ENCODE peak calls at places on chromosomes 13 and 19, in eight cellular contexts. S is IMR-90, Y is endothelial cell of umbilical vein, L is PC-3, T is neural progenitor cell, A is mesenchymal stem cell, C is keratinocyte, Z is mammary epithelial cell. F is an unnamed sample.

GRCh38 chr13:36432106-36432544 is at the start of gene CCNA1:
- DNase-seq in S (no peak), Y (no peak), L (peak), T (peak), A (no peak), C (no peak), Z (peak), F (peak)

GRCh38 chr19:13937479-13938360 is 497 bp downstream of the PODNL1 start:
- DNase-seq in S (no peak), Y (no peak), L (no peak), T (peak), A (no peak), C (no peak), Z (no peak), F (no peak)

GRCh38 chr13:104782741-104783140 is 1716.5 kb upstream of the SLC10A2 start:
- DNase-seq in S (no peak), Y (no peak), L (no peak), T (no peak), A (peak), C (no peak), Z (no peak), F (no peak)

GRCh38 chr13:48232420-48233096 is 448 bp upstream of the ITM2B start:
- DNase-seq in S (no peak), Y (peak), L (peak), T (peak), A (no peak), C (no peak), Z (no peak), F (no peak)

GRCh38 chr19:2495130-2495641 is 19.3 kb downstream of the GADD45B start:
- DNase-seq in S (peak), Y (peak), L (peak), T (peak), A (peak), C (no peak), Z (peak), F (peak)

GRCh38 chr13:109256866-109257760 is 529.3 kb downstream of the IRS2 start:
- DNase-seq in S (peak), Y (peak), L (peak), T (no peak), A (peak), C (peak), Z (peak), F (peak)

GRCh38 chr19:17584132-17584531 is 28.7 kb downstream of the COLGALT1 start:
- DNase-seq in S (no peak), Y (no peak), L (no peak), T (no peak), A (no peak), C (no peak), Z (no peak), F (no peak)

GRCh38 chr19:36688058-36688457 is 646 bp downstream of the ZNF567 start:
- DNase-seq in S (no peak), Y (no peak), L (no peak), T (no peak), A (no peak), C (no peak), Z (no peak), F (no peak)

GRCh38 chr13:71625694-71626093 is 241.3 kb downstream of the DACH1 start:
- DNase-seq in S (peak), Y (peak), L (peak), T (no peak), A (peak), C (no peak), Z (no peak), F (peak)

GRCh38 chr19:12692960-12693359 is 3.5 kb downstream of the FBXW9 start:
- DNase-seq in S (no peak), Y (no peak), L (no peak), T (no peak), A (no peak), C (no peak), Z (no peak), F (no peak)

GRCh38 chr13:23567792-23568480 is 2.3 kb upstream of the TNFRSF19 start:
- DNase-seq in S (no peak), Y (no peak), L (peak), T (peak), A (no peak), C (no peak), Z (no peak), F (no peak)

GRCh38 chr13:48230541-48230940 is 2.5 kb upstream of the ITM2B start:
- DNase-seq in S (no peak), Y (no peak), L (no peak), T (no peak), A (no peak), C (no peak), Z (no peak), F (no peak)

GRCh38 chr19:29568036-29568788 is 37.9 kb upstream of the POP4 start:
- DNase-seq in S (no peak), Y (no peak), L (no peak), T (no peak), A (no peak), C (no peak), Z (no peak), F (no peak)

GRCh38 chr13:51832471-51833152 is 12.4 kb downstream of the TMEM272 start:
- DNase-seq in S (peak), Y (peak), L (peak), T (peak), A (peak), C (no peak), Z (no peak), F (peak)

GRCh38 chr13:78786399-78786879 is 127.5 kb upstream of the OBI1 start:
- DNase-seq in S (no peak), Y (no peak), L (no peak), T (no peak), A (no peak), C (no peak), Z (no peak), F (no peak)

GRCh38 chr19:10835754-10836477 is at the start of gene TMED1:
- DNase-seq in S (peak), Y (peak), L (peak), T (peak), A (peak), C (peak), Z (peak), F (peak)

GRCh38 chr19:2246801-2247361 is 2.2 kb upstream of the AMH start:
- DNase-seq in S (peak), Y (no peak), L (peak), T (no peak), A (no peak), C (no peak), Z (no peak), F (peak)

DNA sequence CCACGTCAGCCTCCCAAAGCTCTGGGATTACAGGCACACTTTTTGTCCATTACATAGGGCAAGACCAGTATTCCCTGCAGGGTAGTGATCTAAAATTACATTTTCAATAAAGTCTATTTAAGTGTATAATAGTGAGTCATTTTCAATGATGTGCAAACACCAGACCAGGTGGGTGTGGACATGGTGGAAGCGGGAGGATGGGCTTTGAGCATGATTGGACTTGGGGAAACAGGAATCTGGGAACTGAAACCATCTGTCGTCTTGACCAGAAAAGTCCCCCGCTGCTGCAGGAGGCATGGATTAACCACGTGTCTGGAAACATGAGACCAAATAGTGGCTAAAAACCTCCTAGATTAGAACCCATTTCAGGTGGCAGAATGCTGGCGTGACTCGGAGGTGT is 4.9 kb downstream of the FXYD3 start:
- DNase-seq in S (peak), Y (no peak), L (peak), T (no peak), A (no peak), C (peak), Z (peak), F (peak)
- H3K4me2 ChIP-seq in S (no peak), Y (no peak), L (peak), T (no peak), A (no peak), C (peak), Z (peak), F (no peak)

GRCh38 chr19:16369664-16370576 is 45.3 kb downstream of the KLF2 start:
- DNase-seq in S (no peak), Y (no peak), L (no peak), T (no peak), A (no peak), C (no peak), Z (no peak), F (no peak)

GRCh38 chr19:16372065-16372915 is 47.7 kb downstream of the KLF2 start:
- DNase-seq in S (no peak), Y (no peak), L (no peak), T (no peak), A (no peak), C (no peak), Z (no peak), F (no peak)

GRCh38 chr19:16370671-16371391 is 46.2 kb downstream of the KLF2 start:
- DNase-seq in S (no peak), Y (no peak), L (no peak), T (no peak), A (no peak), C (no peak), Z (no peak), F (no peak)

GRCh38 chr19:16373079-16373478 is 48.5 kb downstream of the KLF2 start:
- DNase-seq in S (no peak), Y (no peak), L (no peak), T (no peak), A (no peak), C (no peak), Z (no peak), F (no peak)

GRCh38 chr19:16371540-16371986 is 46.9 kb downstream of the KLF2 start:
- DNase-seq in S (no peak), Y (no peak), L (no peak), T (no peak), A (no peak), C (no peak), Z (no peak), F (no peak)
- H2AFZ ChIP-seq in S (no peak), Y (no peak), L (no peak), T (no peak), A (no peak), C (no peak), Z (no peak), F (no peak)

GRCh38 chr19:6417713-6418561 is 6.7 kb downstream of the KHSRP start:
- DNase-seq in S (peak), Y (peak), L (peak), T (peak), A (peak), C (no peak), Z (no peak), F (peak)

GRCh38 chr19:6423499-6424189 is 967 bp downstream of the KHSRP start:
- DNase-seq in S (peak), Y (peak), L (peak), T (peak), A (peak), C (no peak), Z (peak), F (peak)

GRCh38 chr19:6418562-6418932 is 6.1 kb downstream of the KHSRP start:
- DNase-seq in S (no peak), Y (no peak), L (no peak), T (no peak), A (no peak), C (no peak), Z (no peak), F (no peak)

GRCh38 chr19:6424190-6424938 is at the start of gene KHSRP:
- DNase-seq in S (no peak), Y (no peak), L (no peak), T (peak), A (peak), C (no peak), Z (no peak), F (no peak)

GRCh38 chr19:6421075-6422014 is 3.3 kb downstream of the KHSRP start:
- DNase-seq in S (no peak), Y (no peak), L (no peak), T (no peak), A (no peak), C (no peak), Z (no peak), F (no peak)
- H3K4me2 ChIP-seq in S (no peak), Y (no peak), L (no peak), T (peak), A (no peak), C (no peak), Z (no peak), F (peak)

GRCh38 chr19:35000338-35000646 is 169 bp downstream of the GRAMD1A start:
- DNase-seq in S (no peak), Y (no peak), L (no peak), T (no peak), A (no peak), C (no peak), Z (no peak), F (no peak)

GRCh38 chr19:34998777-34999497 is 1.2 kb upstream of the GRAMD1A start:
- DNase-seq in S (no peak), Y (no peak), L (no peak), T (no peak), A (no peak), C (no peak), Z (no peak), F (no peak)

GRCh38 chr19:35002037-35002535 is 2.0 kb downstream of the GRAMD1A start:
- DNase-seq in S (no peak), Y (no peak), L (no peak), T (no peak), A (no peak), C (no peak), Z (no peak), F (no peak)

GRCh38 chr19:34999498-35000337 is at the start of gene GRAMD1A:
- DNase-seq in S (peak), Y (peak), L (peak), T (peak), A (peak), C (peak), Z (peak), F (peak)

GRCh38 chr19:35000647-35001501 is 751 bp downstream of the GRAMD1A start:
- DNase-seq in S (peak), Y (peak), L (peak), T (peak), A (peak), C (peak), Z (peak), F (peak)
- H2AFZ ChIP-seq in S (peak), Y (no peak), L (peak), T (no peak), A (peak), C (peak), Z (peak), F (no peak)

DNA sequence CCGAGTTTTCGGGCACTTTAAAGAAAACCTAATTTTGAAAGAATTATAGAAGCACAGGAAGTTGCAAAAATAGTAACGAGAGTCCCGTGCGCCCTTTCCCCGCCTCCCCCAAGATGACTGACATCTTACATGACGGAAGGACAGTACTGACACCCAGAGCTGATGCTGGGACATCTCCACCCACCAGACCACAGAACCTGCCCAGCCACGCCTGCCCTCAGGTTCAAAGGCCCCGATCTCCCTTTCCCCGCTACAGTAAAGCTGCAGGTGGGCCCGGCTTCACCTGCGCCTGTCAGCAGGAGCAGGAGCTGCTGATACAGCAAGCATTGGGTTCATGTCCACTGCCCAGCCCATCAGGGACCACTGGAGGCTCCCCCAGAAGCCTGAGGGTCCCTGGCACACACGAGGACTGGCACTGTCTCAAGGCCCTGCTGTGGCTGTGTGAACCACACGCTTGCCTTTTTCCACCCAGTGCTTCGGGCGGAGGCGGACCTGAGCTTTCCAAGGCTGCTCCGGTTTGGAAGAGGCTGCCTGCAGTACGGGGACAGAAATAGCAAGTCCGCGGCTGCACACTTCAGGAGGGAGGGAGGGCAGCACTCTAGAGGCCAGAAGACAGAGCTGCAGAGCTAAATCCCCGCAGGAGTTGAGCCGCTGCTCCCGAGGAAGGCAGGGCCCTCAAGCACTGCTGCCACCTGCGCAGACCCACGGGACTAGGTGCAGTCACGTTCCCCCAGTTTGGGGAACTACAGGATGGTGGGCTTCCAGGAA is 8.7 kb downstream of the MAP2K2 start:
- DNase-seq in S (no peak), Y (no peak), L (no peak), T (no peak), A (no peak), C (no peak), Z (no peak), F (no peak)
- H3K4me2 ChIP-seq in S (no peak), Y (no peak), L (no peak), T (no peak), A (no peak), C (no peak), Z (no peak), F (no peak)

F was measured in fibroblast of lung.